ENCODE peak calls at places on chromosomes 12 and 14, in seven cellular contexts. One of them, this sample, is unnamed. For H3K4me1, the result is how much of the 10 kb centered on the place peaks cover.

GRCh38 chr12:102369876-102370275 is 110.5 kb downstream of the IGF1 start:
- DNase-seq in trophoblast cell: no peak
- DNase-seq in mesenchymal stem cell: no peak
- DNase-seq in IMR-90: no peak
- DNase-seq in mesendoderm: no peak
- DNase-seq in H1: no peak
- DNase-seq in H9: no peak
- DNase-seq in this sample: no peak

GRCh38 chr12:123388218-123388947 is 4.5 kb downstream of the KMT5A start:
- DNase-seq in H9: peak
- DNase-seq in trophoblast cell: peak
- DNase-seq in IMR-90: peak
- DNase-seq in mesenchymal stem cell: peak
- DNase-seq in H1: no peak
- DNase-seq in mesendoderm: peak
- DNase-seq in this sample: peak

GRCh38 chr12:82413994-82414393 is 55.7 kb downstream of the METTL25 start:
- DNase-seq in IMR-90: peak
- DNase-seq in mesenchymal stem cell: no peak
- DNase-seq in H1: no peak
- DNase-seq in H9: no peak
- DNase-seq in mesendoderm: no peak
- DNase-seq in trophoblast cell: no peak
- DNase-seq in this sample: no peak

GRCh38 chr12:62720661-62721330 is 214.2 kb downstream of the PPM1H start:
- DNase-seq in H9: no peak
- DNase-seq in mesendoderm: no peak
- DNase-seq in IMR-90: peak
- DNase-seq in mesenchymal stem cell: peak
- DNase-seq in H1: no peak
- DNase-seq in trophoblast cell: no peak
- DNase-seq in this sample: no peak

GRCh38 chr12:107369006-107369405 is 275.7 kb upstream of the CRY1 start:
- DNase-seq in trophoblast cell: no peak
- DNase-seq in mesendoderm: no peak
- DNase-seq in H1: no peak
- DNase-seq in IMR-90: no peak
- DNase-seq in mesenchymal stem cell: no peak
- DNase-seq in H9: no peak
- DNase-seq in this sample: no peak

GRCh38 chr12:25236190-25236589 is 14.5 kb downstream of the KRAS start:
- DNase-seq in H1: no peak
- DNase-seq in trophoblast cell: no peak
- DNase-seq in mesenchymal stem cell: peak
- DNase-seq in IMR-90: peak
- DNase-seq in H9: no peak
- DNase-seq in mesendoderm: no peak
- DNase-seq in this sample: no peak

GRCh38 chr12:115349711-115350110 is 665.7 kb upstream of the TBX3 start:
- DNase-seq in H9: no peak
- DNase-seq in H1: no peak
- DNase-seq in trophoblast cell: no peak
- DNase-seq in mesendoderm: no peak
- DNase-seq in mesenchymal stem cell: peak
- DNase-seq in IMR-90: peak
- DNase-seq in this sample: no peak

GRCh38 chr14:103623883-103624482 is 5.0 kb upstream of the KLC1 start:
- DNase-seq in mesenchymal stem cell: no peak
- DNase-seq in IMR-90: no peak
- DNase-seq in H1: no peak
- DNase-seq in H9: no peak
- DNase-seq in trophoblast cell: no peak
- DNase-seq in mesendoderm: no peak
- DNase-seq in this sample: no peak

GRCh38 chr12:27696864-27697564 is 767 bp downstream of the REP15 start:
- DNase-seq in H1: no peak
- DNase-seq in mesendoderm: no peak
- DNase-seq in trophoblast cell: no peak
- DNase-seq in IMR-90: no peak
- DNase-seq in H9: no peak
- DNase-seq in mesenchymal stem cell: no peak
- DNase-seq in this sample: no peak

GRCh38 chr12:84619053-84619452 is 293.5 kb downstream of the SLC6A15 start:
- DNase-seq in IMR-90: no peak
- DNase-seq in mesendoderm: no peak
- DNase-seq in trophoblast cell: no peak
- DNase-seq in H1: no peak
- DNase-seq in mesenchymal stem cell: no peak
- DNase-seq in H9: no peak
- DNase-seq in this sample: no peak

GRCh38 chr12:13101854-13102375 is 1.6 kb downstream of the GSG1 start:
- DNase-seq in mesendoderm: no peak
- DNase-seq in IMR-90: peak
- DNase-seq in mesenchymal stem cell: peak
- DNase-seq in H1: no peak
- DNase-seq in trophoblast cell: peak
- DNase-seq in H9: no peak
- DNase-seq in this sample: no peak

GRCh38 chr12:828726-829395 is 76.5 kb downstream of the WNK1 start:
- DNase-seq in mesendoderm: no peak
- DNase-seq in IMR-90: no peak
- DNase-seq in H9: no peak
- DNase-seq in mesenchymal stem cell: no peak
- DNase-seq in H1: no peak
- DNase-seq in trophoblast cell: no peak
- DNase-seq in this sample: no peak

GRCh38 chr12:112386726-112387125 is 4.5 kb upstream of the HECTD4 start:
- DNase-seq in mesenchymal stem cell: peak
- DNase-seq in H1: no peak
- DNase-seq in mesendoderm: no peak
- DNase-seq in H9: no peak
- DNase-seq in trophoblast cell: no peak
- DNase-seq in IMR-90: peak
- DNase-seq in this sample: no peak

GRCh38 chr12:481422-481821 is 21.7 kb downstream of the B4GALNT3 start:
- DNase-seq in H1: no peak
- DNase-seq in mesendoderm: no peak
- DNase-seq in H9: peak
- DNase-seq in mesenchymal stem cell: peak
- DNase-seq in IMR-90: peak
- DNase-seq in trophoblast cell: no peak
- DNase-seq in this sample: no peak

GRCh38 chr12:52837781-52838736 is 3.9 kb upstream of the KRT79 start:
- DNase-seq in H1: no peak
- DNase-seq in mesendoderm: no peak
- DNase-seq in IMR-90: peak
- DNase-seq in trophoblast cell: no peak
- DNase-seq in mesenchymal stem cell: no peak
- DNase-seq in H9: peak
- DNase-seq in this sample: no peak

GRCh38 chr12:125114365-125115141 is 49.3 kb downstream of the AACS start:
- DNase-seq in trophoblast cell: no peak
- DNase-seq in H9: no peak
- DNase-seq in H1: no peak
- DNase-seq in mesenchymal stem cell: no peak
- DNase-seq in mesendoderm: no peak
- DNase-seq in IMR-90: no peak
- DNase-seq in this sample: no peak

GRCh38 chr14:69034612-69035262 is 55.6 kb upstream of the ACTN1 start:
- DNase-seq in IMR-90: peak
- DNase-seq in mesendoderm: peak
- DNase-seq in H1: no peak
- DNase-seq in mesenchymal stem cell: no peak
- DNase-seq in trophoblast cell: no peak
- DNase-seq in H9: no peak
- DNase-seq in this sample: no peak

GRCh38 chr14:32656609-32657008 is 282.1 kb upstream of the NPAS3 start:
- DNase-seq in trophoblast cell: no peak
- DNase-seq in mesenchymal stem cell: peak
- DNase-seq in IMR-90: no peak
- DNase-seq in H9: no peak
- DNase-seq in mesendoderm: no peak
- DNase-seq in H1: no peak
- DNase-seq in this sample: no peak

GRCh38 chr14:52014601-52015267 is 25.4 kb downstream of the RTRAF start:
- DNase-seq in mesenchymal stem cell: no peak
- DNase-seq in H9: no peak
- DNase-seq in H1: no peak
- DNase-seq in IMR-90: no peak
- DNase-seq in trophoblast cell: no peak
- DNase-seq in mesendoderm: no peak
- DNase-seq in this sample: no peak

GRCh38 chr12:57745485-57745881 is 644 bp downstream of the TSPAN31 start:
- DNase-seq in mesenchymal stem cell: no peak
- DNase-seq in H9: no peak
- DNase-seq in IMR-90: peak
- DNase-seq in H1: no peak
- DNase-seq in mesendoderm: peak
- DNase-seq in trophoblast cell: no peak
- DNase-seq in this sample: no peak

GRCh38 chr12:121830588-121831265 is 26.9 kb downstream of the SETD1B start:
- DNase-seq in trophoblast cell: no peak
- DNase-seq in mesenchymal stem cell: no peak
- DNase-seq in H1: no peak
- DNase-seq in mesendoderm: no peak
- DNase-seq in H9: peak
- DNase-seq in IMR-90: no peak
- DNase-seq in this sample: no peak

GRCh38 chr12:10242539-10242938 is 29.9 kb downstream of the GABARAPL1 start:
- DNase-seq in IMR-90: no peak
- DNase-seq in mesendoderm: no peak
- DNase-seq in H9: no peak
- DNase-seq in H1: no peak
- DNase-seq in mesenchymal stem cell: no peak
- DNase-seq in trophoblast cell: no peak
- DNase-seq in this sample: no peak
- H3K4me2 ChIP-seq in IMR-90: no peak
- H3K4me2 ChIP-seq in mesendoderm: no peak
- H3K4me2 ChIP-seq in H9: no peak
- H3K4me2 ChIP-seq in H1: no peak
- H3K4me2 ChIP-seq in mesenchymal stem cell: no peak
- H3K4me2 ChIP-seq in trophoblast cell: no peak
- H3K4me2 ChIP-seq in this sample: no peak

GRCh38 chr12:54993181-54993835 is 8.7 kb upstream of the TESPA1 start:
- DNase-seq in H1: no peak
- DNase-seq in mesenchymal stem cell: peak
- DNase-seq in trophoblast cell: peak
- DNase-seq in H9: peak
- DNase-seq in mesendoderm: peak
- DNase-seq in IMR-90: peak
- DNase-seq in this sample: peak

GRCh38 chr12:54991992-54992377 is 7.4 kb upstream of the TESPA1 start:
- DNase-seq in H9: no peak
- DNase-seq in trophoblast cell: no peak
- DNase-seq in mesenchymal stem cell: no peak
- DNase-seq in mesendoderm: no peak
- DNase-seq in H1: no peak
- DNase-seq in IMR-90: no peak
- DNase-seq in this sample: no peak

GRCh38 chr12:54988402-54989054 is 4.0 kb upstream of the TESPA1 start:
- DNase-seq in H9: no peak
- DNase-seq in mesendoderm: no peak
- DNase-seq in IMR-90: peak
- DNase-seq in trophoblast cell: no peak
- DNase-seq in H1: no peak
- DNase-seq in mesenchymal stem cell: peak
- DNase-seq in this sample: no peak

GRCh38 chr12:54989829-54990228 is 5.3 kb upstream of the TESPA1 start:
- DNase-seq in IMR-90: no peak
- DNase-seq in mesendoderm: no peak
- DNase-seq in mesenchymal stem cell: no peak
- DNase-seq in trophoblast cell: no peak
- DNase-seq in H9: no peak
- DNase-seq in H1: no peak
- DNase-seq in this sample: no peak

DNA sequence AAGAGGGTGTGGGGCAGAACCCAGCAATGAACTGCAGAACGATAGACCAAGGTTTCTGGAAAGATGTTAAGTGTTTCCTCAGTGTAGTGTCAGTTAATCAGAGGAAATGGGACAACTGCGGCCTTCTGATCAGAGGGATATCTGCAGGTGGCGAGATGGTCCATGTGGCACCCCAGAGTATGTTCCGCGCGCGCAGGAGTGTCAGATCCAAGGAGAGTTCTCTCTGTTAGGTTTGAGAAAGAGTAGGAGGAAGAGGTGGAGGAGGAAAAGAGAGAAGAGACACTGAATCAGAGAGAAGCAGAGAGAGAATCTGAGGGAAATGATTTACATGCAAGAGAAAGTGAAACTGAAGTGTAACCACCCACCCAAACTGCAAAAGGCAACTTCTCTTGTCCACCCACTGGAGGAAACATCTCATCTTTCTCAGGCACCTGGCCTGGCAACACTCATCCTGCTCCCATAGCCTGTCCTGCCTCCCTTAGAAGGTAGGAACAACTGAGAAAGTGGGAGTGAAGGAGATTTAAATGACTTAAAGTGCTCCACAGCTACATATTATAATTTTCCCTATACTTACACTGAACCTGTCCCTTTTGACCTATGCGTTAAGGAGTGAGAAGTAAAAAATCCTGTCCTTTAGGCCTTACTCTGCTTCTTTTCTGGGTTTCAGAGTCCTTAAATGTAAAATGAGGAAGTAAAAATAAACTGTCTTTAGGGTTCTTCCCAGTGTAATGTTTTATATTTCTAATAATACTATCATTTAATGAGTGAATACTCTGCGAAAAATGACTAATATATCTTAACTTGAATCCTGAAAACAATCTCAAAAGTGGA is 6.8 kb upstream of the TESPA1 start:
- DNase-seq in mesendoderm: no peak
- DNase-seq in trophoblast cell: no peak
- DNase-seq in H9: no peak
- DNase-seq in H1: no peak
- DNase-seq in IMR-90: no peak
- DNase-seq in mesenchymal stem cell: no peak
- DNase-seq in this sample: no peak
- H3K4me1 ChIP-seq in mesendoderm: under half
- H3K4me1 ChIP-seq in trophoblast cell: under half
- H3K4me1 ChIP-seq in H9: under half
- H3K4me1 ChIP-seq in H1: under half
- H3K4me1 ChIP-seq in IMR-90: under half
- H3K4me1 ChIP-seq in mesenchymal stem cell: under half
- H3K4me1 ChIP-seq in this sample: under half

DNA sequence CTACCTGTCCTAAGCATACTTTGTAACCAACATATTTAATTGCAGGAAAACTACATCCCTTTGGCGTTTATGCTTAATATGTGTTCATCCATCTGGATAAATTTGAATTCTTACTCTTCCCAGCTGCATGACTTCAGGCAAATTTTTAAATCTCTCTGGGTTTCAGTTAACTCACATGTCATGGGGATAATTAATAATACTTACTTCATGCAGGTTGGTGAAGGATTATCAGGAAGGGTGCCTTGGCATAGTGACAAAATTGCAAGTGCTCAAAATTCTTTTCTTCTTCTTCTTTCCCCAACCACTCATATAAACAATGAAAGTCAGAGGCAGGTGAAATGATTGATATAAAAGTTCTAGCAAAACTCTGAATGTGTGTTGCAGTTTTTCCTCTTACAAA is 15.9 kb downstream of the SYT10 start:
- DNase-seq in mesendoderm: no peak
- DNase-seq in trophoblast cell: no peak
- DNase-seq in H9: no peak
- DNase-seq in IMR-90: no peak
- DNase-seq in mesenchymal stem cell: no peak
- DNase-seq in H1: no peak
- DNase-seq in this sample: no peak
- H2AK5ac ChIP-seq in mesendoderm: no peak
- H2AK5ac ChIP-seq in trophoblast cell: no peak
- H2AK5ac ChIP-seq in H9: no peak
- H2AK5ac ChIP-seq in IMR-90: no peak
- H2AK5ac ChIP-seq in mesenchymal stem cell: no peak
- H2AK5ac ChIP-seq in H1: no peak
- H2AK5ac ChIP-seq in this sample: no peak

GRCh38 chr14:90061849-90062794 is at the start of gene KCNK13:
- DNase-seq in H9: peak
- DNase-seq in mesendoderm: peak
- DNase-seq in IMR-90: no peak
- DNase-seq in H1: no peak
- DNase-seq in mesenchymal stem cell: peak
- DNase-seq in trophoblast cell: peak
- DNase-seq in this sample: peak
- H3K4me2 ChIP-seq in H9: peak
- H3K4me2 ChIP-seq in mesendoderm: peak
- H3K4me2 ChIP-seq in IMR-90: peak
- H3K4me2 ChIP-seq in H1: peak
- H3K4me2 ChIP-seq in mesenchymal stem cell: peak
- H3K4me2 ChIP-seq in trophoblast cell: peak
- H3K4me2 ChIP-seq in this sample: peak

This sample was measured in neuronal stem cell.